ENCODE peak calls at places on chromosomes 3 and 15, in four cellular contexts. R is H1, Q is endothelial cell of umbilical vein, U is GM23338. E is an unnamed sample.

GRCh38 chr3:41188291-41188690 is 11.0 kb upstream of the CTNNB1 start:
- DNase-seq in Q (no peak), R (no peak), U (no peak), E (no peak)

GRCh38 chr3:99167016-99167415 is 265.5 kb upstream of the DCBLD2 start:
- DNase-seq in Q (no peak), U (no peak), R (no peak), E (no peak)

GRCh38 chr3:111610189-111610588 is 15.0 kb upstream of the ZBED2 start:
- DNase-seq in Q (no peak), R (no peak), U (no peak), E (peak; percentile 58)

GRCh38 chr3:70583682-70584081 is 271.2 kb upstream of the MDFIC2 start:
- DNase-seq in Q (no peak), R (no peak), U (no peak), E (no peak)

GRCh38 chr15:63244976-63245645 is 32.3 kb upstream of the APH1B start:
- DNase-seq in Q (peak; percentile 65), R (no peak), U (no peak), E (no peak)

GRCh38 chr3:151206196-151206595 is 3.2 kb upstream of the GPR171 start:
- DNase-seq in Q (no peak), R (no peak), U (no peak), E (no peak)

GRCh38 chr3:123774474-123774873 is 109.7 kb downstream of the MYLK start:
- DNase-seq in U (no peak), R (no peak), Q (no peak), E (no peak)

GRCh38 chr3:42367903-42368302 is 42.5 kb downstream of the LYZL4 start:
- DNase-seq in Q (no peak), U (no peak), R (no peak), E (no peak)

GRCh38 chr3:148643389-148643840 is 54.3 kb upstream of the AGTR1 start:
- DNase-seq in Q (no peak), U (peak; percentile 23), R (no peak), E (no peak)

GRCh38 chr3:187025254-187025655 is 94.9 kb downstream of the ST6GAL1 start:
- DNase-seq in U (no peak), Q (no peak), R (no peak), E (no peak)

GRCh38 chr3:24339266-24339825 is 155.3 kb downstream of the THRB start:
- DNase-seq in Q (no peak), R (no peak), U (no peak), E (no peak)

GRCh38 chr3:186566772-186567071 is 417 bp downstream of the TBCCD1 start:
- DNase-seq in Q (no peak), U (no peak), R (no peak), E (no peak)

GRCh38 chr3:82087958-82088357 is 326.5 kb upstream of the GBE1 start:
- DNase-seq in U (no peak), Q (peak; percentile 82), R (no peak), E (no peak)

GRCh38 chr3:122960652-122961051 is 66.9 kb downstream of the SEMA5B start:
- DNase-seq in Q (no peak), R (no peak), U (no peak), E (no peak)

GRCh38 chr3:126959921-126960603 is 22.9 kb upstream of the PLXNA1 start:
- DNase-seq in Q (peak; percentile 62), R (no peak), U (peak; percentile 32), E (no peak)

GRCh38 chr3:37824954-37825328 is 36.7 kb upstream of the CTDSPL start:
- DNase-seq in R (no peak), Q (no peak), U (peak; percentile 56), E (no peak)

GRCh38 chr3:46849098-46849631 is 14.1 kb downstream of the MYL3 start:
- DNase-seq in U (no peak), R (no peak), Q (no peak), E (no peak)

GRCh38 chr3:50627407-50628051 is 10.6 kb downstream of the MAPKAPK3 start:
- DNase-seq in U (peak; percentile 83), Q (peak; percentile 18), R (no peak), E (no peak)

GRCh38 chr3:194322701-194323174 is 28.4 kb downstream of the CPN2 start:
- DNase-seq in U (no peak), R (no peak), Q (no peak), E (peak; percentile 52)
- H3K4me1 ChIP-seq in U (no peaks in the 10 kb centered on the region), R (no peaks in the 10 kb centered on the region), Q (no peaks in the 10 kb centered on the region), E (no peaks in the 10 kb centered on the region)

GRCh38 chr3:105865867-105866350 is 2.9 kb downstream of the CBLB start:
- DNase-seq in Q (peak; percentile 35), U (no peak), R (no peak), E (no peak)

GRCh38 chr3:105863608-105864007 is 5.2 kb downstream of the CBLB start:
- DNase-seq in U (no peak), R (no peak), Q (no peak), E (no peak)

GRCh38 chr3:105860649-105861048 is 8.2 kb downstream of the CBLB start:
- DNase-seq in U (no peak), Q (peak; percentile 33), R (no peak), E (no peak)

GRCh38 chr3:105865016-105865623 is 3.7 kb downstream of the CBLB start:
- DNase-seq in U (no peak), R (no peak), Q (peak; percentile 60), E (no peak)

GRCh38 chr3:105862217-105862616 is 6.6 kb downstream of the CBLB start:
- DNase-seq in Q (no peak), R (no peak), U (no peak), E (no peak)
- H3K4me3 ChIP-seq in Q (no peak overlapping the region), R (no peak overlapping the region), U (no peak overlapping the region), E (no peak overlapping the region)

GRCh38 chr3:36373084-36373483 is 7.2 kb upstream of the STAC start:
- DNase-seq in Q (peak; percentile 8), U (no peak), R (no peak), E (no peak)
- H3K27ac ChIP-seq in Q (no peak overlapping the region), U (no peak overlapping the region), R (no peak overlapping the region), E (no peak overlapping the region)

DNA sequence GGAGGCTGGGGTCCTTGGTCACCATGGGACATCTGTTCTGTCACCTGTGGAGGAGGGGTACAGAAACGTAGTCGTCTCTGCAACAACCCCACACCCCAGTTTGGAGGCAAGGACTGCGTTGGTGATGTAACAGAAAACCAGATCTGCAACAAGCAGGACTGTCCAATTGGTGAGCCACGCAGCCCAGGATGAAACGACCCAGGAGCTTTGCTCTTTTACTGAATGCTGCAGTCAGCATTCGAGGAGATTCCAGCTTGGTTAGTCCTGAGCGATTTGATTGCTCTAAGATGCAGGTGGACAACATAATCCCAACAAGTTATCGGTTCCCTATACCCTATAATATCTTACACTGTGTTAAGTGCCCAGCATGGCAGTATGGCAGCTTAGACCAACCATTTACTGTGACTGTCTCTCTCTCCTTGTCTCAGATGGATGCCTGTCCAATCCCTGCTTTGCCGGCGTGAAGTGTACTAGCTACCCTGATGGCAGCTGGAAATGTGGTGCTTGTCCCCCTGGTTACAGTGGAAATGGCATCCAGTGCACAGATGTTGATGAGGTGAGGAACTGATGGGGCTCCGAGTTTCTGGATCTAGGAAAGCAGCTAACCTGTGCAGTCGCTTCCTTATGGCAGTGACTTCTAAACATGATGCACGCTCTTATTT is 7.8 kb downstream of the THBS1 start:
- DNase-seq in U (no peak), Q (peak; percentile 66), R (no peak), E (no peak)
- H3K4me1 ChIP-seq in U (no peaks in the 10 kb centered on the region), Q (peaks cover 19% of the 10 kb centered on the region), R (no peaks in the 10 kb centered on the region), E (no peaks in the 10 kb centered on the region)

GRCh38 chr3:179037361-179037760 is 34.2 kb downstream of the ZMAT3 start:
- DNase-seq in U (no peak), R (no peak), Q (no peak), E (no peak)
- H3K4me3 ChIP-seq in U (no peak overlapping the region), R (no peak overlapping the region), Q (no peak overlapping the region), E (no peak overlapping the region)

DNA sequence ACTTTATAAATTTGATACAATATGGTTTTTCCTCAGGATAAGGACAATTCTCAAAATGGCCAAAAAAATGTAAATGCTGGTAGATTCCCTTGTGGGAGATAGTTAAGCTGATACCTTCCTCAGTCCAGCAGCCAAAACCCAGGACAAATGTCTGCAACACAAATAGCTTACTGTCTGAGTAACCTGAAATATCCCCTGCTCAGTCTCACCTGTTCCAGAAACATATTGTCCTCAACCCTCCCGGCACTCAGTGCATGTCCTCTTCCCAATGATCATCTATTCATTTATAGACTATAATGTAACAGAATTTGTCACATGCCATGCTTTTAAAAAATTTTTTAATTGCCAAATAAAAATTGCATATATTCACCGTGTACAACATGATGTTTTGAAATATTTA is 12.2 kb downstream of the RBSN start:
- DNase-seq in Q (no peak), R (no peak), U (no peak), E (no peak)
- H3K27ac ChIP-seq in Q (no peak overlapping the region), R (no peak overlapping the region), U (no peak overlapping the region), E (no peak overlapping the region)